ENCODE peak calls at places on chromosomes 4 and X, in ten cellular contexts. X is activated CD8-positive, alpha-beta memory T cell treated with anti-CD3 and anti-CD28 coated beads for 4 hours; V is EL; S is AG08395; L is NCI-H1092 treated with DMSO at 0.1 percent for 48 hours; Y is activated CD4-positive, alpha-beta memory T cell treated with anti-CD3 and anti-CD28 coated beads for 36 hours; O is colonic mucosa; R is mesothelial cell of epicardium; B is stimulated activated CD4-positive, alpha-beta T cell treated with anti-CD3 and anti-CD28 coated beads, TNF-alpha, amount 100 ng/mL, for 48 hours; Q is activated T-cell treated with anti-CD3 and anti-CD28 coated beads, Interleukin-2, amount 50 U/mL, for 72 hours. H is an unnamed sample.

GRCh38 chr4:186144180-186144579 is 39.7 kb downstream of the FAM149A start:
- DNase-seq in V (peak; percentile 30), Q (peak; percentile 16), X (no peak), R (no peak), Y (peak; percentile 25), S (peak; percentile 51), O (peak; percentile 27), B (no peak), L (peak; percentile 55), H (peak; percentile 41)

GRCh38 chr4:10998826-10999225 is 314.3 kb upstream of the CLNK start:
- DNase-seq in B (no peak), L (no peak), X (no peak), V (no peak), S (no peak), Y (no peak), Q (no peak), R (no peak), O (no peak), H (no peak)

GRCh38 chr4:2962099-2962455 is 1.1 kb downstream of the NOP14 start:
- DNase-seq in S (no peak), Y (peak; percentile 87), O (peak; percentile 24), X (no peak), R (no peak), B (peak; percentile 61), Q (peak; percentile 90), V (no peak), L (no peak), H (no peak)

GRCh38 chrX:5869786-5870185 is 358.9 kb downstream of the NLGN4X start:
- DNase-seq in Q (no peak), S (no peak), O (no peak), X (no peak), V (no peak), B (no peak), L (no peak), R (no peak), Y (no peak), H (no peak)

GRCh38 chrX:151727346-151727745 is 7.2 kb upstream of the CNGA2 start:
- DNase-seq in Q (no peak), R (no peak), O (no peak), V (no peak), S (no peak), Y (no peak), B (no peak), X (no peak), L (no peak), H (no peak)

GRCh38 chr4:37908488-37909343 is 17.8 kb downstream of the TBC1D1 start:
- DNase-seq in Y (no peak), R (no peak), O (no peak), X (no peak), S (no peak), V (peak; percentile 63), B (no peak), Q (no peak), L (no peak), H (no peak)

GRCh38 chrX:39559229-39559628 is 538.5 kb downstream of the BCOR start:
- DNase-seq in R (no peak), Y (no peak), O (no peak), L (no peak), B (no peak), V (peak; percentile 53), Q (no peak), S (no peak), X (no peak), H (no peak)

GRCh38 chr4:9924750-9925149 is 96.5 kb downstream of the SLC2A9 start:
- DNase-seq in V (no peak), Q (no peak), O (no peak), L (peak; percentile 47), R (no peak), S (no peak), B (no peak), X (no peak), Y (no peak), H (no peak)

GRCh38 chr4:3340703-3341088 is 47.9 kb downstream of the RGS12 start:
- DNase-seq in Q (no peak), X (no peak), S (no peak), V (no peak), B (no peak), O (no peak), R (no peak), L (peak; percentile 72), Y (no peak), H (no peak)

GRCh38 chrX:16807976-16808542 is 21.8 kb downstream of the TXLNG start:
- DNase-seq in S (peak; percentile 81), X (no peak), R (no peak), Y (no peak), L (no peak), O (peak; percentile 64), V (peak; percentile 52), Q (no peak), B (no peak), H (peak; percentile 28)

GRCh38 chr4:140724780-140725179 is 31.4 kb downstream of the TBC1D9 start:
- DNase-seq in B (no peak), Y (no peak), S (no peak), L (no peak), Q (no peak), X (no peak), O (no peak), R (no peak), V (no peak), H (no peak)

GRCh38 chrX:102044496-102044895 is 81.0 kb upstream of the TCEAL2 start:
- DNase-seq in R (no peak), L (no peak), X (no peak), Y (no peak), S (no peak), B (no peak), Q (no peak), O (no peak), V (no peak), H (no peak)

GRCh38 chr4:93829531-93830089 is 1.1 kb downstream of the ATOH1 start:
- DNase-seq in X (no peak), R (no peak), O (peak; percentile 19), L (no peak), Y (no peak), V (no peak), Q (no peak), B (no peak), S (no peak), H (no peak)

GRCh38 chr4:177410566-177410965 is 31.7 kb downstream of the AGA start:
- DNase-seq in X (no peak), Q (no peak), Y (no peak), O (no peak), R (no peak), B (no peak), S (no peak), L (no peak), V (no peak), H (no peak)

GRCh38 chr4:154490261-154490588 is 1.4 kb downstream of the DCHS2 start:
- DNase-seq in B (no peak), X (no peak), V (no peak), Y (no peak), O (no peak), L (no peak), Q (peak; percentile 5), R (no peak), S (no peak), H (no peak)

GRCh38 chr4:73259552-73260140 is 1.0 kb upstream of the ANKRD17 start:
- DNase-seq in Q (peak; percentile 6), Y (peak; percentile 45), X (no peak), B (no peak), O (no peak), V (no peak), L (peak; percentile 56), R (no peak), S (no peak), H (peak; percentile 3)

GRCh38 chr4:105526656-105527055 is 25.8 kb upstream of the ARHGEF38 start:
- DNase-seq in L (no peak), Q (no peak), S (no peak), B (no peak), R (no peak), O (no peak), V (no peak), Y (no peak), X (no peak), H (no peak)

H was measured in HAP-1.